ENCODE peak calls at places on chromosomes 4 and X, in eight cellular contexts. G is pancreas; Z is body of pancreas; X is cardiac muscle cell; F is activated CD8-positive, alpha-beta T cell treated with anti-CD3 and anti-CD28 coated beads for 36 hours; P is iris pigment epithelial cell; J is foreskin fibroblast; M is left ventricle myocardium superior. H is an unnamed sample.
A peak's percentile ranks its signal among the peaks of the same experiment; 100 is the strongest.

GRCh38 chr4:110480031-110480549 is 4.1 kb downstream of the ENPEP start:
- DNase-seq in G (no peak), Z (no peak), X (peak; percentile 96), F (no peak), P (peak; percentile 80), J (peak; percentile 86), M (no peak), H (no peak)

GRCh38 chr4:85607624-85608023 is 132.7 kb downstream of the ARHGAP24 start:
- DNase-seq in G (no peak), Z (peak; percentile 55), X (no peak), F (no peak), P (no peak), J (no peak), M (no peak), H (no peak)

GRCh38 chrX:13064599-13065143 is 20.3 kb upstream of the FAM9C start:
- DNase-seq in G (no peak), Z (no peak), X (peak; percentile 85), F (no peak), P (peak; percentile 88), J (peak; percentile 63), M (no peak), H (no peak)

GRCh38 chr4:187236491-187236890 is 512.8 kb upstream of the FAT1 start:
- DNase-seq in G (no peak), Z (no peak), X (peak; percentile 23), F (no peak), P (peak; percentile 80), J (peak; percentile 88), M (no peak), H (no peak)

GRCh38 chrX:32778965-32779364 is 432.4 kb downstream of the DMD start:
- DNase-seq in G (no peak), Z (no peak), X (no peak), F (no peak), P (no peak), J (no peak), M (no peak), H (no peak)

GRCh38 chr4:157225096-157225495 is 4.6 kb downstream of the GRIA2 start:
- DNase-seq in G (no peak), Z (no peak), X (no peak), F (no peak), P (no peak), J (no peak), M (no peak), H (no peak)

GRCh38 chr4:180099962-180100361 is 2143.2 kb upstream of the TENM3 start:
- DNase-seq in G (no peak), Z (no peak), X (no peak), F (no peak), P (no peak), J (no peak), M (no peak), H (no peak)

GRCh38 chr4:158813113-158813512 is 44.3 kb downstream of the FNIP2 start:
- DNase-seq in G (no peak), Z (no peak), X (no peak), F (no peak), P (no peak), J (no peak), M (no peak), H (no peak)

GRCh38 chrX:41045960-41046567 is 39.2 kb upstream of the USP9X start:
- DNase-seq in G (no peak), Z (peak; percentile 17), X (peak; percentile 84), F (no peak), P (peak; percentile 49), J (no peak), M (no peak), H (no peak)

GRCh38 chrX:56726609-56727008 is 2.4 kb upstream of the NBDY start:
- DNase-seq in G (no peak), Z (no peak), X (peak; percentile 66), F (peak; percentile 26), P (peak; percentile 64), J (peak; percentile 13), M (no peak), H (peak; percentile 63)

GRCh38 chr4:86092684-86093083 is 267.2 kb downstream of the MAPK10 start:
- DNase-seq in G (no peak), Z (no peak), X (peak; percentile 79), F (no peak), P (peak; percentile 91), J (peak; percentile 57), M (no peak), H (no peak)

GRCh38 chr4:55458164-55458563 is 62.4 kb downstream of the TMEM165 start:
- DNase-seq in G (no peak), Z (no peak), X (peak; percentile 41), F (no peak), P (peak; percentile 62), J (no peak), M (no peak), H (no peak)

H was measured in head of caudate nucleus.